ENCODE peak calls at places on chromosomes 5 and 9, in six cellular contexts. F is PC-9, M is thyroid gland, L is IMR-90, V is lower lobe of right lung, D is tibial artery. P is an unnamed sample. For H3K4me1, the result is how much of the 10 kb centered on the place peaks cover.

GRCh38 chr5:115831163-115831768 is 10.1 kb downstream of the ATG12 start:
- DNase-seq in F (no peak), M (no peak), L (peak), V (no peak), D (no peak), P (no peak)

GRCh38 chr9:36632892-36633291 is 60.2 kb downstream of the MELK start:
- DNase-seq in F (no peak), M (no peak), L (peak), V (no peak), D (no peak), P (no peak)

GRCh38 chr5:45277860-45278259 is 418.3 kb downstream of the HCN1 start:
- DNase-seq in F (no peak), M (no peak), L (no peak), V (no peak), D (no peak), P (no peak)

GRCh38 chr9:86099695-86100364 is 472 bp upstream of the GOLM1 start:
- DNase-seq in F (no peak), M (peak), L (peak), V (peak), D (peak), P (no peak)

GRCh38 chr9:37905776-37906175 is 1.8 kb upstream of the SLC25A51 start:
- DNase-seq in F (no peak), M (no peak), L (no peak), V (no peak), D (no peak), P (no peak)

GRCh38 chr5:135240283-135240633 is 158.8 kb downstream of the MACROH2A1 start:
- DNase-seq in F (no peak), M (no peak), L (no peak), V (no peak), D (no peak), P (no peak)

GRCh38 chr5:156359452-156359851 is 32.5 kb downstream of the SGCD start:
- DNase-seq in F (no peak), M (no peak), L (peak), V (no peak), D (no peak), P (no peak)

GRCh38 chr5:125375143-125375542 is 628.7 kb upstream of the ZNF608 start:
- DNase-seq in F (no peak), M (no peak), L (no peak), V (no peak), D (no peak), P (no peak)

GRCh38 chr5:151150484-151151262 is 6.9 kb downstream of the ANXA6 start:
- DNase-seq in F (no peak), M (peak), L (peak), V (peak), D (no peak), P (no peak)

GRCh38 chr5:322281-322941 is 897 bp downstream of the AHRR start:
- DNase-seq in F (no peak), M (no peak), L (peak), V (no peak), D (no peak), P (no peak)

GRCh38 chr5:114360816-114361723 is 800 bp upstream of the KCNN2 start:
- DNase-seq in F (no peak), M (no peak), L (peak), V (no peak), D (no peak), P (no peak)

GRCh38 chr9:136940526-136941230 is 3.9 kb downstream of the FBXW5 start:
- DNase-seq in F (no peak), M (no peak), L (no peak), V (peak), D (no peak), P (no peak)

GRCh38 chr9:108786756-108787663 is 68.8 kb downstream of the ACTL7B start:
- DNase-seq in F (peak), M (peak), L (peak), V (no peak), D (no peak), P (no peak)

DNA sequence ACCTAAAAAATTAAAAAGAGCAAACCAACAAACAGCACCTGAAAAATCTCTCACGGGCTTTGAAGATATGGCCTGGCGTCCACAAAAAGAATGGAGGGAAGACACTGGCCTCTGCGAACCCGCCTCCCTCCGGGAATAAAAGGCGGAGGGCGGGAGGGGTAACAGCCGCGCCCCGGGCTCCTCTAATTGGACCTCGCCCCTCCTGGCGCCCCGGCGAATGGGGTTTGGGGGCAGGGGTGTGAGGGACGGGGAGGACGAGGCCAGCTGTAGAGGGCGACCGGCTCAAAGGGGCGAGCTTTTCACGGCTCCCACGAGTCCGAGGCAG is 753 bp downstream of the FANCC start:
- DNase-seq in F (peak), M (peak), L (peak), V (peak), D (peak), P (peak)
- TF ChIP-seq CTCF in F (no peak), M (no peak), L (peak), V (no peak), D (no peak), P (no peak)

DNA sequence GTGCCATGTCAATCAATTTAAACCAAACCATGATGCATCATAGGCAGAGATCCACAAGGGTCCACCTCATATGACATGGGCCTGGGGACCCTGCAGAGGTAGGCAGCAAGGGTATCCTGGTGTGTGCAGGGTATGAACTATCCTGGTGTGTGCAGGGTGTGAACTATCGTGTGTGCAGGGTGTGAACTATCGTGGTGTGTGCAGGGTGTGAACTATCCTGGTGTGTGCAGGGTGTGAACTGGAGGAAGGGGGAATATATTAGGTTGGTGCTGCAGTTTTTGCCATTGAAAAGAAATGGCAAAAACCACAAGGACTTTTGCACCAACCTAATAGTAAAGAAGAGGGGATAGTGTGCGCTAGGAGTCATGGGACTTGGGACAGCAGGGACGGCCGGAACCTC is 50.0 kb downstream of the MFAP3 start:
- DNase-seq in F (no peak), M (no peak), L (no peak), V (no peak), D (no peak), P (no peak)
- H3K4me1 ChIP-seq in F (half or more), M (under half), L (under half), V (under half), D (under half), P (under half)

GRCh38 chr5:22889714-22890113 is 36.6 kb upstream of the CDH12 start:
- DNase-seq in F (no peak), M (no peak), L (no peak), V (no peak), D (no peak), P (no peak)
- TF ChIP-seq CTCF in F (peak), M (no peak), L (no peak), V (no peak), D (no peak), P (no peak)

GRCh38 chr5:133509742-133510079 is 102.6 kb downstream of the FSTL4 start:
- DNase-seq in F (no peak), M (no peak), L (no peak), V (no peak), D (no peak), P (no peak)
- H3K4me1 ChIP-seq in F (under half), M (under half), L (under half), V (under half), D (under half), P (under half)

DNA sequence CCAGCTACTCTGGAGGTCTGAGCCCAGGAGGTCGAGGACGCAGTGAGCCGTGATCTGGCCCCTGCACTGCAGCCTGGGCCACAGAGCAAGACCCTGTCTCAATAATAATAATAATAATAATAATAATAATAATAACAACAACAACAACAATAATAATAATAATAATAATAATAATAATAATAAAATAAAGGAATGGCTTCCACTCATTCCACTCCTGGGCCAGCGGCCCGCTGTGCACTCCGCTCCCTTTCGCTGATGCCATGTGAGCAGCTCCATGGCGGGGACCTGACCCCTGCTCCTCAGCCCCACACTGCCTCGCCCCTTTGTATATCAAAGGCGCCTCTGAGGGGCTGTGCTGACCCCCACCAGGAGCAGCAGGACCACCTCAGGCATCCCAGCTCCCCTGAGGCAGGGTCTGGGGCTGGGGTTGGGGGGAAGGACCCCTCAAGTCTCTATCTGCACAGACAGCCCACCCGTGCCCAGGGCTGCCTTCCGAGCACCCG is 20.0 kb downstream of the GBGT1 start:
- DNase-seq in F (no peak), M (no peak), L (no peak), V (no peak), D (no peak), P (no peak)
- TF ChIP-seq CTCF in F (no peak), M (no peak), L (no peak), V (no peak), D (no peak), P (no peak)

GRCh38 chr5:159727167-159727566 is 189.1 kb upstream of the ADRA1B start:
- DNase-seq in F (no peak), M (no peak), L (no peak), V (no peak), D (no peak), P (no peak)

GRCh38 chr5:159732220-159732619 is 184.1 kb upstream of the ADRA1B start:
- DNase-seq in F (no peak), M (no peak), L (no peak), V (no peak), D (no peak), P (no peak)

GRCh38 chr5:159735036-159735435 is 181.2 kb upstream of the ADRA1B start:
- DNase-seq in F (no peak), M (no peak), L (no peak), V (no peak), D (no peak), P (no peak)

GRCh38 chr5:159734366-159734765 is 181.9 kb upstream of the ADRA1B start:
- DNase-seq in F (no peak), M (no peak), L (no peak), V (no peak), D (no peak), P (no peak)

DNA sequence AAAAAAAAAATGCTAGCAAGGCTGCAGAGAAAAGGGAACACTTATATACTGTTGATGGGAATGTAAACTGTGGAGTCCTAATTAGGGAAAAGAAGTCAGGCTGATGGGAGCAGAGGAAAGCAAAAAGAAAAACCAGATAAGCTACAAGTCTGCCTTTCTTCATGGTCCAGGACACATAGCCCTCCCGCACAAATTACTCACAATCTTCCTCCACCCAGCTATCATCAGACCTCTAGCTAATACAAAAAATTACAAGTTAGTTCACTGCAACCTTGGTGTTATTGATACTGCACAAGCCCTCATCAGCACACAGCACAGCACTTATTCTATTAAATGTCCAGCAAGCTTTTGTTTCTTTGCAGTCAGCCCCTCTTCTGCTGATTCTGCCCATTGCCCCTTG is 186.0 kb upstream of the ADRA1B start:
- DNase-seq in F (no peak), M (no peak), L (no peak), V (no peak), D (no peak), P (no peak)
- H3K4me1 ChIP-seq in F (under half), M (under half), L (under half), V (under half), D (under half), P (under half)

GRCh38 chr9:116907989-116908388 is 220.9 kb downstream of the TRIM32 start:
- DNase-seq in F (no peak), M (no peak), L (no peak), V (no peak), D (no peak), P (no peak)

GRCh38 chr9:116905131-116905724 is 218.1 kb downstream of the TRIM32 start:
- DNase-seq in F (no peak), M (no peak), L (no peak), V (no peak), D (no peak), P (no peak)

DNA sequence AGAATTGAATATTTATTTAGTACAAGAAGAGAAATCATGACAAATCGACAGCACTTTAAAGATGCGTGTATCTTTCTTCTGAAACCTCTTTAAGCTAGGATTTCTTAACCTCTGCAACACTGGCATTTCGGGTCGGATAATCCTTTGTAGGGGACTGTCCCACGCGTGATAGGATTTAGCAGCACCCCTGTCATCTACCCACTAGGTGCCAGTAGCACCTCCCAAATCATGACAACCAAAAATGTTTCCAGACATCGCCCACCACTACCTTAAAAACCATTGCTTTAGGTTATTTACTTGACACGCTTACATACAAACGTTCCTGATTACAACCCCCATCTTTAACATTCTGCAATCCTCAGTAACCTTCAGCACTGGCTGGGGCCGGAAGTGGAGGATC is 223.1 kb downstream of the TRIM32 start:
- DNase-seq in F (no peak), M (no peak), L (no peak), V (no peak), D (no peak), P (no peak)
- TF ChIP-seq CTCF in F (no peak), M (no peak), L (peak), V (no peak), D (no peak), P (no peak)

GRCh38 chr9:121736964-121737462 is 85.6 kb downstream of the DAB2IP start:
- DNase-seq in F (peak), M (no peak), L (no peak), V (peak), D (peak), P (no peak)
- H3K4me1 ChIP-seq in F (half or more), M (half or more), L (under half), V (half or more), D (under half), P (half or more)

DNA sequence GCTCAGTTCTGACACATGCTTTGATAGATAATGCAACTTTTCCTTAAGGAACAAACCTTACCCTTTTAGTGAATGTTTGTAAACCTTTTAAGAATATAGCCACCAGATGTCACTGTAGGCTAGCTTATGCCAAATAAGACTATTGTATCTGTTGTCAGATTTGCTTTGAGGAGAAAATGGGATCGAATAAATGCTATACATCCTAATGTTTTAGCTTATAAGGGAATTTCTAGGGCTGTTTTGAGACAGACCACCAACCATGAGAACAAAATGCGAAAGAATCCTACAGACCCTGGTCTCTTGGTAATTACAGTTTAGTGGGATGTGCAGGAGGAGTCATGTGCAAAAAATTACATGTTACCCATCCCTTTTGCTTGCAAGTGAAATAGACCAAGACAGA is 127.6 kb upstream of the NMUR2 start:
- DNase-seq in F (peak), M (no peak), L (peak), V (no peak), D (no peak), P (no peak)
- TF ChIP-seq CTCF in F (peak), M (peak), L (peak), V (peak), D (peak), P (peak)

DNA sequence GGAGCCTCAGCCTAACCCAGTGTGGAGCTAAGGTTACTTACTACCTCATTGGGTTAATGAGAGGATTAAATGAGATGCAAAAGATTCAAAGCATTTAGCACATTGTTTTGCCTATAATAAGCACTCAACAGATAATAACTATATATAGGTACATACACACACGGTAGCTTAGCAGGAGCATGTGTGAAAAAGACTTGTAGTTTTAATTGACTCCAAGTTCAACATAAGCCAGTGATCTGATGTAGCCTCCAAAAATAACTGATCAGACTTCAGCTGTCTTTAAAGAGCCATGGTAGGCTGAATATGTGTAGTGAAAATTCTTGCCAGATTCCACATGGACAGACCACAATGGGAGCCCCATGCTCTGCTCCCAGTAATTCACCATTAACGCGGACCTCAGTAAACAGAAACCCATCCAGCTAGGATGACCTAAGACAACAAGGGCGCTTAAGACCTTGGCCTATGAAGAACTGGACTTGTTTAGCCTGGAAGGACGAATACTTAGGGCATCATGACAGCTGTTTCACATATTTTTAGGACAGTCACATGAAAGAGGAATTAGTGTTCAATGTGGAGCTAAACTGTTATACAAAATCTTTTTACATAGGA is 115.0 kb upstream of the ZNF366 start:
- DNase-seq in F (no peak), M (no peak), L (no peak), V (no peak), D (no peak), P (no peak)
- H3K4me1 ChIP-seq in F (under half), M (under half), L (under half), V (under half), D (under half), P (under half)